ENCODE peak calls at places on chromosomes 1 and 21, in six cellular contexts. F is GM10248, U is AG09309, P is OCI-LY7, S is adrenal gland, V is dorsolateral prefrontal cortex. D is an unnamed sample.

GRCh38 chr1:226060976-226061792 is 1.3 kb upstream of the H3-3A start:
- DNase-seq in F (no peak), U (no peak), P (no peak), S (no peak), V (no peak), D (no peak)

GRCh38 chr1:26027716-26028489 is 6.3 kb downstream of the EXTL1 start:
- DNase-seq in F (no peak), U (no peak), P (no peak), S (no peak), V (no peak), D (no peak)

GRCh38 chr1:160544647-160545046 is 21.6 kb upstream of the SLAMF6 start:
- DNase-seq in F (peak; percentile 45), U (no peak), P (peak; percentile 79), S (no peak), V (no peak), D (no peak)

GRCh38 chr1:7255303-7256058 is 470.2 kb downstream of the CAMTA1 start:
- DNase-seq in F (no peak), U (peak; percentile 8), P (no peak), S (no peak), V (no peak), D (no peak)

GRCh38 chr1:60101516-60101915 is 27.9 kb upstream of the C1orf87 start:
- DNase-seq in F (no peak), U (no peak), P (no peak), S (no peak), V (no peak), D (no peak)

GRCh38 chr1:206895837-206896242 is 1.4 kb upstream of the IL24 start:
- DNase-seq in F (no peak), U (peak; percentile 89), P (no peak), S (no peak), V (no peak), D (peak; percentile 82)

GRCh38 chr1:87783315-87783714 is 454.6 kb downstream of the LMO4 start:
- DNase-seq in F (no peak), U (no peak), P (no peak), S (no peak), V (no peak), D (no peak)

GRCh38 chr1:174032823-174033222 is 10.7 kb upstream of the RC3H1 start:
- DNase-seq in F (no peak), U (no peak), P (no peak), S (no peak), V (no peak), D (no peak)

GRCh38 chr1:172990598-172991215 is 60.0 kb downstream of the TNFSF18 start:
- DNase-seq in F (no peak), U (peak; percentile 76), P (no peak), S (no peak), V (no peak), D (no peak)

GRCh38 chr1:169568497-169568896 is 17.8 kb downstream of the F5 start:
- DNase-seq in F (no peak), U (no peak), P (no peak), S (no peak), V (no peak), D (no peak)

GRCh38 chr21:46119565-46120271 is 21.8 kb downstream of the COL6A2 start:
- DNase-seq in F (no peak), U (no peak), P (no peak), S (peak; percentile 5), V (peak; percentile 22), D (no peak)

GRCh38 chr1:54973205-54973921 is 7.1 kb upstream of the TMEM61 start:
- DNase-seq in F (peak; percentile 10), U (no peak), P (no peak), S (peak; percentile 73), V (no peak), D (no peak)
- TF ChIP-seq CTCF in F (peak; percentile 3), U (peak; percentile 49), P (no peak), S (no peak), V (no peak), D (peak; percentile 69)

DNA sequence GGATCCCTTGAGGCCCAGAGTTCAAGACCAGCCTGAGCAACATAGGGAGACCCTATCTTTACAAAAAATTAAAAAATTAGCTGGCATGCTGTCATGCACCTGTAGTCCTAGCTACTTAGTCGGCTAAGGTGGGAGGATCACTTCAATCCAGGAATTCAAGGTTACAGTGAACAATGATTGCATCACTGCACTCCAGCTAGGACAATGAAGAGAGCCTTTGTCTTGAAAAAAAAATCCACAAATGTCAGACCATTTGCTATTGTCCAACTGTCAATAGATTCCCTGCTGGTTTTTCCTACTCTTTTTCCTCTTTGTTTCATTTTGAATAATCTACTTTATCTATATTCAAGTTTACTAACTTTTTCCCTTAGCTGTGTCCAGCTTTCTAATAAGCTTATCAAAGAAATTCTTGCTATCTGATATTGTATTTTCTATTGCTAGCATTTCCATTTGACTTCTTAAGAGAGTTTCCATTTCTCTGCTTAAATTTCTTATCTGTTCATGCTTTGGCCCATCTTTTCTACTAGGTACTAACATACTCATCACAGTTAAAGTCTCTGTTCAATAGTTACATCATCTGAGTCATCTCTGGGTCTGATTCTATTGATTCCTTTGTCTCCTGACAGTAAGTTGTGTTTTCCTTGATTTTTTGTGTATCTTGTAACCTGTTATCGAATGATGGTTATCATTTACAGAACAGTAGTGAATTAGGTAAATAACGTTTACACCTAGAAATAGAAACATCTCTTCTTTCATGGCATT is 14.8 kb downstream of the MT1HL1 start:
- DNase-seq in F (no peak), U (no peak), P (no peak), S (no peak), V (no peak), D (no peak)
- TF ChIP-seq CTCF in F (no peak), U (no peak), P (no peak), S (no peak), V (no peak), D (no peak)

GRCh38 chr1:147625274-147625986 is 44.9 kb downstream of the ACP6 start:
- DNase-seq in F (no peak), U (no peak), P (no peak), S (no peak), V (no peak), D (no peak)
- TF ChIP-seq CTCF in F (no peak), U (no peak), P (no peak), S (no peak), V (no peak), D (no peak)

DNA sequence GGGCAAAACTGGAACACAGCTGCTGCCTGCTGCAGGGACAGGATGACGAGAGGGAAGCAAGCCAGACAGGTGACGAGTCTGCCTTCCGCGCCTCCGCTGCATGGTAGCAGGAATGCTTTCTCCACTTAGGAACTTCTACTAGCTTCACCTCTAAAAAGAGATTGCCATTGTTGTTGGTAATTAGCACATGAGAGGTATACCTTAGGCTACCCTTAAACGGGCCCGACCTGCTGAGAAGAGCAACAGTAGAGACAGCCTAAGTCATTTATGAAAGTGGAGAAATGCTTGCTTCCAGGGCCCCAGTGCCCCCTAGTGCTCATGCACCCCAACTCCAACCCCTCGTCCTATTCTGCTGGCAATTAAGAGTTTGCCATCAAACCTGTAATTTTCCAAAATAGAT is 96.9 kb upstream of the AKT3 start:
- DNase-seq in F (peak; percentile 28), U (no peak), P (no peak), S (no peak), V (no peak), D (no peak)
- TF ChIP-seq CTCF in F (peak; percentile 46), U (peak; percentile 49), P (peak; percentile 66), S (no peak), V (peak; percentile 41), D (peak; percentile 34)

GRCh38 chr1:236753554-236753953 is 41.5 kb upstream of the MTR start:
- DNase-seq in F (no peak), U (peak; percentile 16), P (peak; percentile 31), S (peak; percentile 15), V (no peak), D (no peak)
- TF ChIP-seq CTCF in F (no peak), U (peak; percentile 40), P (peak; percentile 60), S (no peak), V (peak; percentile 13), D (peak; percentile 21)

DNA sequence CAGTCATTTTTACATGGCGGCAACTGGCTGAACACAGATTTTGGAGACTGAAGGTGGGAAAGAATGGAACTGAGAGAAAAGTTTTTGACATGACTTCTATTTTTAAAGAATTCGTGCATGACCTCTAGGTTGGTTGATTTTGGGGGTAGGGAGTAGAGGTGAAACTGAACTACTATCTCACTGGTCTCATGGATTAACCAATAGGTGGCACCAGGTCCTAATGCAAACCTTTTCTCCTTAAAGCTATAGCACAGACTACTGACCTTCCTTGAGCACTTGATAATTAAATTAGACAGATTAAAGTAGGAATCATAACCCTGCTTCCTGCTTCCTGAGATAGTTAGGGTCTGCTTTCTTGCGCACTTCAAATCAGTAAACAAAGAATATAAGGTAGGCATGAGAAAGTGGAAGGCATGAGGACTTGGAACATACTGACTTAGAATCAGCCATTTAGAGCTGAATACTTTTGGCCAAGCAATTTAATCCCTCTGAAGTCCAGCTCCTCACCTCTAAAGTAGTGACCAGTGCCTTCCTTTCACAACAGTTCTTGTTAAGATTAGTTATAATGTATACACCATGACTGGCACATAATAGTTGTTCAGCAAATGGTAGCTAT is 206.0 kb downstream of the CENPF start:
- DNase-seq in F (no peak), U (no peak), P (no peak), S (no peak), V (no peak), D (no peak)
- TF ChIP-seq CTCF in F (no peak), U (peak; percentile 53), P (peak; percentile 39), S (no peak), V (no peak), D (peak; percentile 41)

GRCh38 chr1:241985787-241986186 is 13.1 kb downstream of the MAP1LC3C start:
- DNase-seq in F (peak; percentile 62), U (no peak), P (peak; percentile 39), S (peak; percentile 49), V (no peak), D (no peak)
- TF ChIP-seq CTCF in F (peak; percentile 42), U (peak; percentile 68), P (peak; percentile 67), S (peak; percentile 42), V (peak; percentile 44), D (peak; percentile 66)

DNA sequence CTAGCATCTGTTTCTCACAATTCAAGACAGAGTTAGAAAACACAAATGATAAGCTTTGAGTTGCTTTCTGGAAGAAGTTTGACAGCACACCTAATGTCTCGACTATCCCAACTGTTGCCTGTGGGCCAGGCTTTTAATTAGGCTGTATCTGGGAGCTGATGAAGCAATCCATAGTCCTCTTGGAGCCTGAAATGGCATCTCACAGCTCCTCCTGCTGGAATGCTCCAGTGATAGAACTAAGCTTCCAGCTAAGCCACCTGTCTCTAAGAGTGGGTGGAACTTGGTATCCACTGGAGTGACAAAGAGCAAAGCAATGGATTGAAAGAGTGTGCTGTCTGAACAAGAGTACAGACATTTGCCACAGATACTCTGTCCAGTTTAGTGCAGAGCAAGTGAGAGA is 605.3 kb upstream of the NR5A2 start:
- DNase-seq in F (no peak), U (peak; percentile 28), P (no peak), S (no peak), V (no peak), D (peak; percentile 3)
- TF ChIP-seq CTCF in F (peak; percentile 8), U (peak; percentile 76), P (no peak), S (no peak), V (no peak), D (peak; percentile 55)